ENCODE peak calls at places on chromosomes 6 and 20, in five cellular contexts. U is progenitor cell of endocrine pancreas, K is uterus, G is endothelial cell, M is GM13976. Y is an unnamed sample.

GRCh38 chr6:5697508-5697907 is 309.2 kb downstream of the NRN1 start:
- DNase-seq in U (no peak), K (no peak), G (no peak), M (no peak), Y (no peak)

GRCh38 chr6:45479834-45480696 is 102.3 kb upstream of the SUPT3H start:
- DNase-seq in U (no peak), K (no peak), G (no peak), M (no peak), Y (no peak)

GRCh38 chr20:45970646-45971424 is 1.2 kb downstream of the ZNF335 start:
- DNase-seq in U (no peak), K (peak), G (no peak), M (no peak), Y (no peak)

GRCh38 chr6:106614592-106615301 is 14.6 kb downstream of the RTN4IP1 start:
- DNase-seq in U (no peak), K (no peak), G (no peak), M (no peak), Y (no peak)

GRCh38 chr6:31441368-31442267 is 38.2 kb downstream of the MICA start:
- DNase-seq in U (peak), K (peak), G (peak), M (peak), Y (peak)

GRCh38 chr6:87391334-87391733 is 16.4 kb upstream of the CFAP206 start:
- DNase-seq in U (peak), K (no peak), G (peak), M (peak), Y (no peak)

GRCh38 chr6:164006459-164006858 is 591.9 kb downstream of the QKI start:
- DNase-seq in U (no peak), K (no peak), G (no peak), M (no peak), Y (no peak)

GRCh38 chr20:6381887-6382286 is 259.1 kb upstream of the FERMT1 start:
- DNase-seq in U (no peak), K (no peak), G (peak), M (no peak), Y (no peak)

GRCh38 chr20:36462440-36463211 is 78.7 kb upstream of the MYL9 start:
- DNase-seq in U (no peak), K (peak), G (no peak), M (no peak), Y (no peak)

GRCh38 chr6:150934380-150934779 is 68.9 kb downstream of the MTHFD1L start:
- DNase-seq in U (no peak), K (no peak), G (no peak), M (no peak), Y (no peak)

GRCh38 chr6:138406443-138406842 is 2.4 kb downstream of the HEBP2 start:
- DNase-seq in U (no peak), K (no peak), G (no peak), M (no peak), Y (no peak)

GRCh38 chr6:39936857-39937256 is 2.6 kb upstream of the MOCS1 start:
- DNase-seq in U (no peak), K (no peak), G (no peak), M (no peak), Y (no peak)

GRCh38 chr6:167797079-167797870 is 29.4 kb upstream of the AFDN start:
- DNase-seq in U (no peak), K (no peak), G (no peak), M (no peak), Y (no peak)

GRCh38 chr6:161044335-161044734 is 52.8 kb downstream of the MAP3K4 start:
- DNase-seq in U (no peak), K (no peak), G (no peak), M (no peak), Y (no peak)

GRCh38 chr6:108895591-108895990 is 47.4 kb downstream of the ARMC2 start:
- DNase-seq in U (no peak), K (no peak), G (no peak), M (no peak), Y (no peak)
- TF ChIP-seq CTCF in U (no peak), K (no peak), G (no peak), M (no peak), Y (no peak)

GRCh38 chr20:4585104-4585753 is 136.5 kb upstream of the PRND start:
- DNase-seq in U (no peak), K (no peak), G (no peak), M (no peak), Y (no peak)

GRCh38 chr20:4585758-4586157 is 136.0 kb upstream of the PRND start:
- DNase-seq in U (no peak), K (no peak), G (no peak), M (no peak), Y (no peak)

GRCh38 chr20:4578375-4578774 is 143.3 kb upstream of the PRND start:
- DNase-seq in U (no peak), K (no peak), G (no peak), M (no peak), Y (no peak)

DNA sequence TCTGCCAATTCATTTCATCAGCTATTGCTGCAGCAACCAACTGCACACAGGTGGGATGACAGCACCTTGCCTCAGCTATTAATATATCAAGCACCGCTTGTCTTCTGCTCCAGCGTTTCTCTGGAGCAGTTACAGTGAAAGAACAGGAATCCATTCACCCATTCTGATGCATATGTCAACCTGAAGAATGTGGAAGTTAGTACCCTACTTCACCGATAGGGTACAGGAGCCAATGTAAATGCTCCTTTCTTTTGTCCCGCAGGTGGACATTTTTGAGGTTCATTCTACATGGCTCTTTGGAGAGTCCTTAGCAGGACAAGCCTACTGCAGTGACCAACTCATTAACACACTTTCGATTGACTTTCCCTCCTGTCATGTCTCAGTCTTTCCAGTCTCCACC is 139.9 kb upstream of the PRND start:
- DNase-seq in U (no peak), K (no peak), G (no peak), M (no peak), Y (no peak)
- TF ChIP-seq CTCF in U (peak), K (no peak), G (peak), M (no peak), Y (no peak)

DNA sequence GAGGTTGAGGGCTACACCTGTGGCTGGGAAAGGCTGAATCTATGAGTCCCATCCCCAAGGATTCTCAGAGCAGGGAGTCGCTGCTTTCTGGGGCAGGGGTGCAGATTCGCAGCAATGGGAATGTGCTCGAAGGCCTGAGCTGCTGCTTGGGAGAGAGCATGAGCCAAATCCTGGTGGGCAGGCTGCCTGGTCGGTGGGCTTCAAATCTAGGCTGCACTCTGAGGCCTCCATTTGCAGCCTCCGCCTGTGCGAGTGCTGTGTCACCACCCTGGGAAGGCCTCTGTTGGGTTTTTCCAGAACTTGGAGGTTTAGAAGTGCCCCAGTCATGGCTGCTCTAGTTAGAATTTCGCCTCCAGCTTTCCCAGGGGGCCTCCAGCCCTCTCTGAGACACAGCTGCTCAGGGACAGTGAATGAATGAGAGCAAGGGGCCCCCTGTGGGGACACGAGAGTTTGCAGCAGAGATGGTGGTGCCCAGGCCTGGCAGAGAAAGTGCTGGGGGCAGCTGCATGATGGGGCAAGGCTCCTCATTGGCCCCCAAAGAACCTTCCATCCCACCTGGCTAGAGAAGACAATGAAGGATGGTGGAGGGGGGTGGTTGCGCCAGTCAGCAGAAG is 31.1 kb upstream of the RNF24 start:
- DNase-seq in U (no peak), K (no peak), G (no peak), M (no peak), Y (no peak)
- TF ChIP-seq CTCF in U (no peak), K (no peak), G (no peak), M (no peak), Y (no peak)

DNA sequence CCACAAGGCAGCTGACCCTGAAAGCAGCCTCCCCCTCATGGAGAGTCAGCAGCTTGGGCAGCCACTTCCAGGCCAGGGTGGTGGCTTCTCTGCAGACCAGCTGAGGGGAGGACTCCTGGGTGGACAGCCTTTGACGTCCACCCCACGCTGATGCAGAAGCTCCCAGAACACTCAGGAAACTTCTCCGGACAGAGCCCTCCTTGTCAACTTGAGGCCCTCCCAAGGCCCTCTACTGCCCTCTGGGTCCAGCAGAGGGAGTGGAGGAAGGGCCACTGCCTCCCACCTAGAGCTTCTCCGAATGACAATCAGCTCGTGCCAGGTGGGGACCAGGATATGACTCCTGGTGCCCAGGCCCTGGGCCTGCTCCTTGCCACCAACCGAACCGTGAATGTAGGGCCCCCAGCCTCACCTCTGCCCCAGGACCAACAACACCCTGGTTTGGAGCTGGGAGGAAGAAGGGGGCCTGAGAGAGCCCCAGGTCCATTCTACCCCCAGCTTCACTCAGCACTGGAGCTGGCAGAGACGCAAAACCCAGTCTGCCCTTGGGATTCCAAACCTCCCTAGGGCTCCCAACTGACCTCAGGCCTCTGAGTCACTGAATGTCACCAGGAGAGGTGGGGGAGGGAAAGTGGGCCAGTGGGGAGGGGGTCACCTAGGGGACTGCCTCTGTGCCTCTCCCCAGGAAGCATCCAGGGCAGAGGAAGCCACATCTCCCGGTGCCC is 10.9 kb upstream of the SLC22A7 start:
- DNase-seq in U (no peak), K (no peak), G (no peak), M (no peak), Y (no peak)
- TF ChIP-seq CTCF in U (peak), K (no peak), G (no peak), M (no peak), Y (no peak)

GRCh38 chr20:38725959-38726848 is 1.9 kb downstream of the SLC32A1 start:
- DNase-seq in U (peak), K (peak), G (peak), M (peak), Y (no peak)
- TF ChIP-seq CTCF in U (peak), K (peak), G (peak), M (peak), Y (no peak)

GRCh38 chr20:63224272-63225081 is 8.5 kb upstream of the YTHDF1 start:
- DNase-seq in U (no peak), K (peak), G (no peak), M (no peak), Y (no peak)
- TF ChIP-seq CTCF in U (no peak), K (no peak), G (no peak), M (no peak), Y (no peak)

GRCh38 chr6:912871-913663 is 220.1 kb upstream of the EXOC2 start:
- DNase-seq in U (no peak), K (no peak), G (peak), M (peak), Y (no peak)
- TF ChIP-seq CTCF in U (peak), K (no peak), G (peak), M (peak), Y (no peak)

Y was measured in omental fat pad.